ENCODE peak calls at places on chromosomes 4 and X, in ten cellular contexts. C is GM10248, U is GM20000, T is NCI-H1092 treated with DMSO at 0.1 percent for 48 hours, N is psoas muscle, Z is brain microvascular endothelial cell, K is NCI-H524, M is tibial nerve, H is PC-9, Y is thoracic aorta. W is an unnamed sample.

GRCh38 chr4:183600189-183600685 is 58.7 kb downstream of the RWDD4 start:
- DNase-seq in C (no peak), U (no peak), T (no peak), N (no peak), Z (peak), K (peak), M (no peak), H (no peak), Y (no peak), W (no peak)

GRCh38 chrX:71128166-71128833 is 9.9 kb downstream of the MED12 start:
- DNase-seq in C (no peak), U (no peak), T (no peak), N (no peak), Z (no peak), K (no peak), M (no peak), H (no peak), Y (no peak), W (no peak)

GRCh38 chr4:71181332-71181731 is 157.5 kb upstream of the SLC4A4 start:
- DNase-seq in C (no peak), U (no peak), T (no peak), N (no peak), Z (no peak), K (no peak), M (no peak), H (no peak), Y (no peak), W (no peak)

GRCh38 chr4:16524911-16525574 is 298.8 kb upstream of the TAPT1 start:
- DNase-seq in C (no peak), U (no peak), T (no peak), N (peak), Z (no peak), K (peak), M (no peak), H (no peak), Y (no peak), W (no peak)

GRCh38 chrX:139203681-139204575 is 326.6 kb upstream of the F9 start:
- DNase-seq in C (peak), U (peak), T (peak), N (peak), Z (no peak), K (peak), M (no peak), H (no peak), Y (no peak), W (no peak)

GRCh38 chr4:39495446-39496208 is 31.6 kb downstream of the UGDH start:
- DNase-seq in C (no peak), U (no peak), T (no peak), N (no peak), Z (no peak), K (no peak), M (no peak), H (peak), Y (no peak), W (no peak)

GRCh38 chrX:115174548-115174947 is 14.7 kb upstream of the RBMXL3 start:
- DNase-seq in C (no peak), U (no peak), T (no peak), N (no peak), Z (no peak), K (no peak), M (no peak), H (no peak), Y (no peak), W (no peak)

GRCh38 chr4:118997601-118998000 is 108.9 kb downstream of the SYNPO2 start:
- DNase-seq in C (no peak), U (no peak), T (no peak), N (no peak), Z (no peak), K (no peak), M (no peak), H (no peak), Y (no peak), W (no peak)

GRCh38 chrX:139932077-139932900 is 564 bp downstream of the ATP11C start:
- DNase-seq in C (peak), U (peak), T (no peak), N (peak), Z (no peak), K (peak), M (peak), H (no peak), Y (no peak), W (no peak)

GRCh38 chrX:114959729-114960128 is 57.7 kb downstream of the IL13RA2 start:
- DNase-seq in C (no peak), U (no peak), T (no peak), N (no peak), Z (no peak), K (peak), M (no peak), H (peak), Y (no peak), W (no peak)

GRCh38 chrX:39752820-39753219 is 344.9 kb downstream of the BCOR start:
- DNase-seq in C (no peak), U (no peak), T (peak), N (no peak), Z (no peak), K (peak), M (peak), H (no peak), Y (no peak), W (no peak)

GRCh38 chr4:161577604-161578301 is 586.0 kb downstream of the FSTL5 start:
- DNase-seq in C (no peak), U (no peak), T (no peak), N (no peak), Z (no peak), K (peak), M (no peak), H (no peak), Y (no peak), W (no peak)

W was measured in breast epithelium.